ENCODE peak calls at places on chromosomes 1 and 21, in six cellular contexts. F, W, U, B, T and C are unnamed samples.

GRCh38 chr21:45816794-45817193 is 164.8 kb upstream of the COL6A1 start:
- DNase-seq in F (no peak), U (no peak), T (no peak), W (no peak), B (no peak), C (no peak)

GRCh38 chr1:174021611-174022079 is 512 bp downstream of the RC3H1 start:
- DNase-seq in B (no peak), T (no peak), F (peak), W (no peak), U (no peak), C (no peak)

GRCh38 chr21:10272216-10272615 is 249.2 kb upstream of the TPTE start:
- DNase-seq in W (no peak), U (no peak), B (no peak), T (no peak), F (no peak), C (no peak)

GRCh38 chr1:207962716-207963428 is 51.9 kb upstream of the CD34 start:
- DNase-seq in B (no peak), F (no peak), T (no peak), W (peak), U (peak), C (no peak)

GRCh38 chr21:35350965-35351364 is 301.9 kb upstream of the RUNX1 start:
- DNase-seq in T (no peak), U (peak), B (no peak), F (no peak), W (no peak), C (no peak)

GRCh38 chr1:77757616-77758015 is 2.0 kb downstream of the USP33 start:
- DNase-seq in W (no peak), U (peak), B (no peak), F (no peak), T (no peak), C (no peak)

GRCh38 chr1:201020647-201021332 is 2.7 kb downstream of the KIF21B start:
- DNase-seq in T (no peak), U (no peak), F (no peak), B (no peak), W (peak), C (no peak)

GRCh38 chr1:209775634-209776033 is 8.7 kb downstream of the C1orf74 start:
- DNase-seq in U (no peak), T (no peak), B (no peak), F (no peak), W (no peak), C (no peak)

GRCh38 chr1:89277725-89278124 is 5.1 kb upstream of the GBP5 start:
- DNase-seq in F (no peak), U (no peak), B (no peak), W (no peak), T (no peak), C (no peak)

GRCh38 chr1:211606914-211607751 is 28.2 kb upstream of the SLC30A1 start:
- DNase-seq in U (no peak), F (no peak), B (no peak), T (peak), W (no peak), C (no peak)

GRCh38 chr1:162689745-162690671 is 57.7 kb downstream of the DDR2 start:
- DNase-seq in U (peak), F (no peak), B (no peak), T (no peak), W (no peak), C (no peak)

GRCh38 chr1:163085904-163086268 is 16.7 kb downstream of the RGS4 start:
- DNase-seq in B (no peak), U (peak), T (no peak), F (no peak), W (no peak), C (no peak)

GRCh38 chr1:48500541-48501440 is 28.8 kb upstream of the SPATA6 start:
- DNase-seq in U (no peak), F (no peak), W (no peak), B (no peak), T (no peak), C (no peak)

GRCh38 chr1:24620678-24621077 is 22.4 kb upstream of the SRRM1 start:
- DNase-seq in F (no peak), W (no peak), T (no peak), B (no peak), U (no peak), C (no peak)

GRCh38 chr1:86375688-86376087 is 20.4 kb downstream of the ODF2L start:
- DNase-seq in W (no peak), B (no peak), F (no peak), U (peak), T (no peak), C (no peak)

GRCh38 chr1:153322568-153322967 is 9.8 kb upstream of the PGLYRP3 start:
- DNase-seq in W (no peak), T (no peak), F (no peak), B (no peak), U (no peak), C (no peak)